ENCODE peak calls at places on chromosome 13, in five cellular contexts. M is stomach, X is IMR-90, E is HCT116, F is endothelial cell of umbilical vein. R is an unnamed sample.

GRCh38 chr13:31053896-31054295 is 107.8 kb downstream of the HSPH1 start:
- DNase-seq in M (no peak), X (no peak), E (no peak), F (no peak), R (no peak)

GRCh38 chr13:86282450-86282849 is 483.2 kb upstream of the SLITRK6 start:
- DNase-seq in M (no peak), X (no peak), E (no peak), F (no peak), R (no peak)

GRCh38 chr13:32746474-32746873 is 160.2 kb downstream of the PDS5B start:
- DNase-seq in M (no peak), X (no peak), E (no peak), F (no peak), R (no peak)

GRCh38 chr13:57624565-57625435 is 6.7 kb upstream of the PCDH17 start:
- DNase-seq in M (no peak), X (peak), E (no peak), F (peak), R (no peak)

GRCh38 chr13:20378721-20379120 is 146.6 kb upstream of the GJB6 start:
- DNase-seq in M (no peak), X (no peak), E (no peak), F (no peak), R (no peak)

GRCh38 chr13:20182231-20182846 is 10.4 kb downstream of the GJB2 start:
- DNase-seq in M (peak), X (peak), E (peak), F (peak), R (no peak)

GRCh38 chr13:47337781-47338507 is 441.1 kb upstream of the HTR2A start:
- DNase-seq in M (no peak), X (peak), E (no peak), F (no peak), R (no peak)

GRCh38 chr13:78054152-78054551 is 135.5 kb upstream of the EDNRB start:
- DNase-seq in M (no peak), X (no peak), E (no peak), F (no peak), R (no peak)

GRCh38 chr13:36555151-36555986 is 118.5 kb upstream of the SERTM1 start:
- DNase-seq in M (no peak), X (no peak), E (no peak), F (no peak), R (no peak)

GRCh38 chr13:30982506-30982905 is 50.0 kb downstream of the TEX26 start:
- DNase-seq in M (no peak), X (no peak), E (no peak), F (no peak), R (no peak)

GRCh38 chr13:47463726-47464125 is 537.3 kb downstream of the SUCLA2 start:
- DNase-seq in M (no peak), X (peak), E (no peak), F (no peak), R (no peak)

GRCh38 chr13:110298566-110299321 is 8.2 kb downstream of the COL4A1 start:
- DNase-seq in M (no peak), X (no peak), E (no peak), F (peak), R (no peak)

GRCh38 chr13:93794197-93794885 is 567.7 kb downstream of the GPC6 start:
- DNase-seq in M (no peak), X (peak), E (no peak), F (no peak), R (no peak)

GRCh38 chr13:102836471-102836870 is 9.4 kb upstream of the ERCC5 start:
- DNase-seq in M (no peak), X (no peak), E (no peak), F (no peak), R (no peak)

GRCh38 chr13:41509996-41510395 is 52.6 kb downstream of the RGCC start:
- DNase-seq in M (no peak), X (no peak), E (no peak), F (no peak), R (no peak)

GRCh38 chr13:47334173-47334572 is 437.3 kb upstream of the HTR2A start:
- DNase-seq in M (no peak), X (peak), E (no peak), F (no peak), R (no peak)

GRCh38 chr13:79440958-79441553 is 35.0 kb upstream of the RBM26 start:
- DNase-seq in M (no peak), X (no peak), E (no peak), F (no peak), R (no peak)

GRCh38 chr13:91868351-91868750 is 469.9 kb downstream of the GPC5 start:
- DNase-seq in M (no peak), X (no peak), E (no peak), F (no peak), R (no peak)

GRCh38 chr13:73335938-73336337 is 277.1 kb downstream of the KLF5 start:
- DNase-seq in M (no peak), X (no peak), E (no peak), F (no peak), R (no peak)

GRCh38 chr13:90302113-90302512 is 1045.4 kb upstream of the MIR17HG start:
- DNase-seq in M (no peak), X (peak), E (no peak), F (no peak), R (no peak)

GRCh38 chr13:78137404-78138142 is 218.9 kb upstream of the EDNRB start:
- DNase-seq in M (no peak), X (peak), E (peak), F (peak), R (no peak)

GRCh38 chr13:109275848-109276247 is 510.5 kb downstream of the IRS2 start:
- DNase-seq in M (no peak), X (no peak), E (no peak), F (no peak), R (no peak)

GRCh38 chr13:33554919-33555791 is 262.8 kb upstream of the RFC3 start:
- DNase-seq in M (no peak), X (no peak), E (no peak), F (peak), R (no peak)

GRCh38 chr13:33953203-33953602 is 135.3 kb downstream of the RFC3 start:
- DNase-seq in M (no peak), X (peak), E (no peak), F (peak), R (no peak)

GRCh38 chr13:27919934-27920676 is at the start of gene PDX1:
- DNase-seq in M (peak), X (no peak), E (no peak), F (no peak), R (no peak)

GRCh38 chr13:97113231-97114001 is 108.7 kb upstream of the MBNL2 start:
- DNase-seq in M (no peak), X (no peak), E (no peak), F (no peak), R (no peak)

GRCh38 chr13:110229905-110230563 is 76.9 kb downstream of the COL4A1 start:
- DNase-seq in M (no peak), X (no peak), E (no peak), F (no peak), R (no peak)

GRCh38 chr13:71879945-71880344 is 12.9 kb upstream of the DACH1 start:
- DNase-seq in M (no peak), X (no peak), E (no peak), F (no peak), R (no peak)

DNA sequence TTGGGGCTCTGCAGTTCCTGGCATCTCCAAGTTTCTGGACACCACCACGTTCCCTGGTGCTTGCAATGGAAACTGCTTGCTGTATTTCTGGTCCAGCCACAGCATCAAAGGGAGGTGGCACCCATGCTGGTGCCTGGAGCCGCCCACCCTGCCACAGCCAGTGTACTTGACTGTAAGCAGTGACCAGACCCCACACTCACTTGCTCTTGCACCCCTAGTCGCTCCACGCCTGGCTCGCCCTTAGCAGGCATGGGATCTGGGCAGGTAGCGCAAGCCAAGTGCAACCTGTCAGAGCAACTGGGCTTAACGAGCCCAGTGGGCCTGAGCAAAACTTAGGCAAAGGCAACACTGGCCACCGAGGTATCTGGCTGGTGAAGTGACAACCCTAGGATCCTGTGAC is 648.2 kb upstream of the PCDH9 start:
- DNase-seq in M (no peak), X (no peak), E (no peak), F (no peak), R (no peak)
- H3K4me3 ChIP-seq in M (no peak), X (no peak), E (no peak), F (no peak), R (no peak)

DNA sequence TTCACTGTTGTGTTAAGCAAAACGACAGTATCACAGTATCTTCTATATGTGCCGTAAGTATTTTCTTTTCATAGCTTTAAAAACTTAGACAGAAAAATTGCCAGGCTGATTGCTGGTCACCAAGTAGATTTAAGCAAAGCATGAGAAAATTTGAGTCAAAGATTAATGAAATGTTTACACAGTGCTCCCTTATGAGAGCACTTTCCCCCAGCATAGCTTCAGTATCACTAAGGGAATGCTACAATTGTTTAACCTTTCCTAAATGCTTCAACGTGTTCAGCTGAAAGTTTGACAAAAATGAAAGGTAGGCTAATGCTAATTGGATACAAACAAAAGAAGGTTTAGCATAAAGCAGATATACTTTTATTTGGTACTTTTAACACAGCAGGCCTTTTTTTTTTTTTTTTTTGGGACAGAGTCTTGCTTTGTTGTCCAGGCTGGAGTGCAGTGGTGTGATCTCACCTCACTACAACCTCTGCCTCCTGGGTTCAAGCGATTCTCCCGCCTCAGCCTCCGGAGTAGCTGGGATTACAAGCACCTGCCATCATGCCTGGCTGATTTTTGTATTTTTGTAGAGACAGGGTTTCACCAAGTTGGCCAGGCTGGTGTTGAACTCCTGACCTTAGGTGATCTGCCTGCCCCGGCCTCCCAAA is 23.4 kb downstream of the PCCA start:
- DNase-seq in M (no peak), X (no peak), E (no peak), F (no peak), R (no peak)
- TF ChIP-seq POLR2A in M (no peak), X (no peak), E (no peak), F (no peak), R (no peak)

GRCh38 chr13:74767031-74767430 is 632.8 kb upstream of the KLF12 start:
- DNase-seq in M (no peak), X (peak), E (no peak), F (no peak), R (no peak)

GRCh38 chr13:74773263-74773662 is 639.1 kb upstream of the KLF12 start:
- DNase-seq in M (no peak), X (no peak), E (no peak), F (no peak), R (no peak)

GRCh38 chr13:74768521-74769090 is 634.4 kb upstream of the KLF12 start:
- DNase-seq in M (no peak), X (no peak), E (no peak), F (no peak), R (no peak)

GRCh38 chr13:74771964-74772363 is 637.8 kb upstream of the KLF12 start:
- DNase-seq in M (no peak), X (peak), E (no peak), F (no peak), R (no peak)

DNA sequence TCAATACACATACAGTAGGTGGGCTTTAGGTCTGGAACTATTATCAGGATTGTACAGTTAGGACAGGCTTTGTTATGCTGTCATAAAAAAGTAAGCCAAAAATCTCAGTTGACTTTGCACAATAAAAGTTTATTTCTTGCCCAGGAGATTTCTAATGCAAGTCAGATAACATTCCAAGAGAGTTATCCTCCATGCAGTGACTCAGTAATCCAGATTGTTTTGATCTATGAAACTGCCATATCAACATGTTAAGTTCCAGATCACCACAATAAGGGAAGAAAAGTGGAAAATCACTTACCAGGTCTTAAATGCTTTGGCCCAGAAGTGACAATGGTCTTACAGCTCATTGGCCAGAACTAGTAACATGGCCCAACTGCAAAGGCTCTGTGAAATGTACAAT is 636.2 kb upstream of the KLF12 start:
- DNase-seq in M (no peak), X (peak), E (no peak), F (no peak), R (no peak)
- H3K4me3 ChIP-seq in M (no peak), X (no peak), E (no peak), F (no peak), R (no peak)

DNA sequence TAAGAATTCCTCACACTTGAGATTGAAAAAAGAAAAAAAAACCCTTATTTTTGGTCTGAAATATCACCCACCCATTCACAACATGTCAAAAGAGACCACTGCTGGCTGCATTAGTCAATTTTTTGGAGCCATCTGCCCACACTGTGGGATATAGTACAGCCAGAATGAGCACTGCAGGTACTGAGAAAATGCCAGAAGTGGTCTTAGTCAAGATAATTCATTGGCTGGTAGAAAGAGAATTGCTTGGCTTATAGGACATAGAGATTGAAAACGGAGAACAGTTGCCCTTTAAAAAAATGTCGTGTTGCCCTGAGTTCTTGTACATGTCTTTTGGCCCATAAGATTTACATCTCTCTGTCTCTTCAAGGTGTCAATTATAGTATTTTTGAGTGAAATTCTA is 1899.5 kb downstream of the OLFM4 start:
- DNase-seq in M (no peak), X (no peak), E (no peak), F (no peak), R (no peak)
- TF ChIP-seq POLR2A in M (no peak), X (no peak), E (no peak), F (no peak), R (no peak)

GRCh38 chr13:113183450-113184129 is 24.9 kb downstream of the PCID2 start:
- DNase-seq in M (no peak), X (no peak), E (no peak), F (peak), R (no peak)

GRCh38 chr13:113187263-113187669 is 21.2 kb downstream of the PCID2 start:
- DNase-seq in M (peak), X (peak), E (peak), F (peak), R (peak)

GRCh38 chr13:113187905-113188595 is 20.4 kb downstream of the PCID2 start:
- DNase-seq in M (no peak), X (peak), E (no peak), F (no peak), R (no peak)

GRCh38 chr13:113184568-113185440 is 23.7 kb downstream of the PCID2 start:
- DNase-seq in M (no peak), X (no peak), E (no peak), F (no peak), R (no peak)

DNA sequence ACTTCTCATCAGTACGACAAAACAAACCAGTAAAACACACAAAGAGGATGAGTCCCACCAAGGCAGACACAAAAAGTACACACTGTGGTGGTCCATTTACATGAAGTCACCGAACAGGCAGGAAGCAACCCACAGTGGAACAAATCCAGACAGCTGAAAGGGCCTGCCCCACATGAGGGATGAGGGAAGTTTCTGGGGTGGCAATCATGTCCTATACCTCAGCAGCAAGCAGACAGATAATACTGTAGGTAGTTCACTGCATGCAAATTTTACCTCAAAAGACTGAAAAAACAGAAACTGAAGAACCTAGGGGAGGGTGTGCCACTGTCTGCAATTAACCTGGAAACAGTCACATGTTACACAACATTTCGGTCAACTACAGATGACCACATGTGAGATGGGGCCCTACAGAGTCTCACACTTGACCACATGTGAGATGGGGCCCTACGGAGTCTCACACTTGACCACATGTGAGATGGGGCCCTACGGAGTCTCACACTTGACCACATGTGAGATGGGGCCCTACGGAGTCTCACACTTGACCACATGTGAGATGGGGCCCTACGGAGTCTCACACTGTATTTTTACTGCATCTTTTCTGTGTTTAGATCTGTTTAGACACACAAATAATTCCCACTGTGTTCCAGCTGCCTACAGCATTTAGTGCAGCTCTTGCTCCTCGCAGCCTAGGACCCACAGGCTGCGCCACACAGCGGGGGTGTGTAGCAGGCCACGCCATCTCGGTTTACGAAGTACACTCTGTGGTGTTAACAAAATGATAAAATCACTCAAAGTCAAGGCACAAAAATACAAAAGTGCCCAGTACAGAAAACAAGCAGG is 22.2 kb downstream of the PCID2 start:
- DNase-seq in M (no peak), X (no peak), E (no peak), F (no peak), R (no peak)
- H3K4me3 ChIP-seq in M (no peak), X (no peak), E (no peak), F (no peak), R (no peak)

GRCh38 chr13:98273067-98273823 is 96.2 kb upstream of the RNF113B start:
- DNase-seq in M (no peak), X (no peak), E (no peak), F (no peak), R (no peak)

GRCh38 chr13:98273824-98274786 is 97.0 kb upstream of the RNF113B start:
- DNase-seq in M (no peak), X (peak), E (no peak), F (no peak), R (no peak)

GRCh38 chr13:98274921-98275487 is 97.9 kb upstream of the RNF113B start:
- DNase-seq in M (no peak), X (peak), E (no peak), F (no peak), R (no peak)

GRCh38 chr13:98270819-98271218 is 93.8 kb upstream of the RNF113B start:
- DNase-seq in M (no peak), X (peak), E (no peak), F (no peak), R (no peak)

GRCh38 chr13:98272549-98272948 is 95.5 kb upstream of the RNF113B start:
- DNase-seq in M (no peak), X (no peak), E (no peak), F (no peak), R (no peak)
- TF ChIP-seq POLR2A in M (no peak), X (no peak), E (no peak), F (no peak), R (no peak)

DNA sequence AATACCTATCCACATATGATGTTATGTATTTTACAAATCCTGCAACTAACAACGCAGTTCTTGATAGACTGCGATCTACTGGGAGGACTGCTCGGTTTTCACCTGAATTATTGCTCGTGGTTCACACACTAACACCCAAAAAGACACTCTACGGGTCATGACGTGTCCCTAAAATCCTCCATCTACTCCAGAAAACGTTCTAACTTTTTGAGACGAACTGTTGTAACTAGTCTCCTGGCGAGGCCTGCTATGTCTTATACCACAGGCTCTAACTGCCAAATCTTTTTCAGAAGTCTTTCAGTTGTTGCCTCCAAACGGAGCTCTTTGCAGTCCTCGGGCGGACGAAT is 108.2 kb downstream of the KCNRG start:
- DNase-seq in M (no peak), X (no peak), E (no peak), F (no peak), R (no peak)
- H3K4me3 ChIP-seq in M (peak), X (peak), E (peak), F (peak), R (peak)